ENCODE peak calls at places on chromosome 17, in four cellular contexts. One of them, this sample, is unnamed.
A peak's percentile ranks its signal among the peaks of the same experiment; 100 is the strongest.

GRCh38 chr17:32350662-32351418 is 883 bp downstream of the ZNF207 start:
- DNase-seq in H9: no peak
- DNase-seq in H1: no peak
- DNase-seq in mesendoderm: peak; percentile 75
- DNase-seq in this sample: peak; percentile 85

GRCh38 chr17:223723-224471 is 42.4 kb upstream of the DOC2B start:
- DNase-seq in H9: no peak
- DNase-seq in H1: no peak
- DNase-seq in mesendoderm: no peak
- DNase-seq in this sample: no peak

GRCh38 chr17:79747508-79748295 is 17.0 kb downstream of the ENPP7 start:
- DNase-seq in H9: peak; percentile 64
- DNase-seq in H1: no peak
- DNase-seq in mesendoderm: peak; percentile 20
- DNase-seq in this sample: no peak

GRCh38 chr17:1789936-1790335 is 28.1 kb downstream of the SERPINF1 start:
- DNase-seq in H9: no peak
- DNase-seq in H1: no peak
- DNase-seq in mesendoderm: no peak
- DNase-seq in this sample: no peak

GRCh38 chr17:81723651-81724209 is 11.6 kb downstream of the SLC25A10 start:
- DNase-seq in H9: no peak
- DNase-seq in H1: no peak
- DNase-seq in mesendoderm: no peak
- DNase-seq in this sample: no peak

GRCh38 chr17:48429638-48430586 is at the start of gene SKAP1:
- DNase-seq in H9: peak; percentile 71
- DNase-seq in H1: no peak
- DNase-seq in mesendoderm: peak; percentile 13
- DNase-seq in this sample: no peak

GRCh38 chr17:13311301-13311700 is 290.4 kb downstream of the HS3ST3A1 start:
- DNase-seq in H9: no peak
- DNase-seq in H1: no peak
- DNase-seq in mesendoderm: no peak
- DNase-seq in this sample: peak; percentile 50

GRCh38 chr17:45282683-45283644 is 21.1 kb upstream of the SPATA32 start:
- DNase-seq in H9: no peak
- DNase-seq in H1: no peak
- DNase-seq in mesendoderm: peak; percentile 51
- DNase-seq in this sample: peak; percentile 95

GRCh38 chr17:1462164-1463112 is 6.4 kb upstream of the CRK start:
- DNase-seq in H9: no peak
- DNase-seq in H1: no peak
- DNase-seq in mesendoderm: no peak
- DNase-seq in this sample: peak; percentile 51

GRCh38 chr17:40793800-40794199 is 6.0 kb downstream of the KRT28 start:
- DNase-seq in H9: no peak
- DNase-seq in H1: no peak
- DNase-seq in mesendoderm: no peak
- DNase-seq in this sample: no peak

GRCh38 chr17:55770220-55770870 is 19.5 kb downstream of the PCTP start:
- DNase-seq in H9: no peak
- DNase-seq in H1: no peak
- DNase-seq in mesendoderm: peak; percentile 60
- DNase-seq in this sample: peak; percentile 78

GRCh38 chr17:78753316-78754250 is 28.5 kb downstream of the CYTH1 start:
- DNase-seq in H9: no peak
- DNase-seq in H1: no peak
- DNase-seq in mesendoderm: no peak
- DNase-seq in this sample: no peak

GRCh38 chr17:27848941-27849340 is 44.2 kb downstream of the LYRM9 start:
- DNase-seq in H9: no peak
- DNase-seq in H1: no peak
- DNase-seq in mesendoderm: no peak
- DNase-seq in this sample: no peak

GRCh38 chr17:51045616-51046526 is 74.8 kb downstream of the SPAG9 start:
- DNase-seq in H9: no peak
- DNase-seq in H1: no peak
- DNase-seq in mesendoderm: peak; percentile 43
- DNase-seq in this sample: no peak

GRCh38 chr17:80517641-80518040 is 27.0 kb upstream of the RPTOR start:
- DNase-seq in H9: no peak
- DNase-seq in H1: no peak
- DNase-seq in mesendoderm: no peak
- DNase-seq in this sample: no peak

GRCh38 chr17:63519972-63520882 is 2.9 kb upstream of the KCNH6 start:
- DNase-seq in H9: no peak
- DNase-seq in H1: no peak
- DNase-seq in mesendoderm: no peak
- DNase-seq in this sample: no peak

GRCh38 chr17:48596735-48597491 is 3.3 kb upstream of the HOXB5 start:
- DNase-seq in H9: peak; percentile 75
- DNase-seq in H1: no peak
- DNase-seq in mesendoderm: no peak
- DNase-seq in this sample: peak; percentile 89

GRCh38 chr17:60525624-60526514 is at the start of gene APPBP2:
- DNase-seq in H9: peak; percentile 91
- DNase-seq in H1: peak; percentile 47
- DNase-seq in mesendoderm: peak; percentile 91
- DNase-seq in this sample: peak; percentile 93

GRCh38 chr17:18877104-18877503 is 19.2 kb downstream of the PRPSAP2 start:
- DNase-seq in H9: no peak
- DNase-seq in H1: no peak
- DNase-seq in mesendoderm: no peak
- DNase-seq in this sample: no peak

GRCh38 chr17:64491034-64491860 is 5.6 kb downstream of the POLG2 start:
- DNase-seq in H9: no peak
- DNase-seq in H1: no peak
- DNase-seq in mesendoderm: peak; percentile 42
- DNase-seq in this sample: peak; percentile 52

GRCh38 chr17:31067699-31068184 is 27.0 kb upstream of the NF1 start:
- DNase-seq in H9: no peak
- DNase-seq in H1: no peak
- DNase-seq in mesendoderm: no peak
- DNase-seq in this sample: peak; percentile 89

GRCh38 chr17:200604-200985 is 19.1 kb upstream of the DOC2B start:
- DNase-seq in H9: no peak
- DNase-seq in H1: no peak
- DNase-seq in mesendoderm: no peak
- DNase-seq in this sample: no peak

GRCh38 chr17:50904522-50905459 is 38.6 kb upstream of the TOB1 start:
- DNase-seq in H9: no peak
- DNase-seq in H1: no peak
- DNase-seq in mesendoderm: no peak
- DNase-seq in this sample: no peak

GRCh38 chr17:39903158-39903884 is 15.1 kb downstream of the GSDMB start:
- DNase-seq in H9: no peak
- DNase-seq in H1: no peak
- DNase-seq in mesendoderm: no peak
- DNase-seq in this sample: peak; percentile 36

GRCh38 chr17:5971969-5972368 is 98.2 kb upstream of the WSCD1 start:
- DNase-seq in H9: no peak
- DNase-seq in H1: no peak
- DNase-seq in mesendoderm: peak; percentile 84
- DNase-seq in this sample: no peak

GRCh38 chr17:2397247-2398171 is 3.4 kb downstream of the MNT start:
- DNase-seq in H9: peak; percentile 40
- DNase-seq in H1: no peak
- DNase-seq in mesendoderm: no peak
- DNase-seq in this sample: no peak

GRCh38 chr17:36888236-36888957 is 48.9 kb upstream of the LHX1 start:
- DNase-seq in H9: no peak
- DNase-seq in H1: no peak
- DNase-seq in mesendoderm: no peak
- DNase-seq in this sample: no peak

GRCh38 chr17:34637548-34638525 is 58.5 kb downstream of the TMEM132E start:
- DNase-seq in H9: peak; percentile 92
- DNase-seq in H1: peak; percentile 51
- DNase-seq in mesendoderm: peak; percentile 81
- DNase-seq in this sample: peak; percentile 12

GRCh38 chr17:29595107-29595942 is 2.4 kb downstream of the ANKRD13B start:
- DNase-seq in H9: no peak
- DNase-seq in H1: no peak
- DNase-seq in mesendoderm: peak; percentile 69
- DNase-seq in this sample: peak; percentile 57
- H2AK5ac ChIP-seq in H9: no peak overlapping the region
- H2AK5ac ChIP-seq in H1: no peak overlapping the region
- H2AK5ac ChIP-seq in mesendoderm: no peak overlapping the region
- H2AK5ac ChIP-seq in this sample: no peak overlapping the region

GRCh38 chr17:76152580-76152979 is 11.5 kb upstream of the FOXJ1 start:
- DNase-seq in H9: peak; percentile 70
- DNase-seq in H1: no peak
- DNase-seq in mesendoderm: peak; percentile 40
- DNase-seq in this sample: no peak
- H2BK15ac ChIP-seq in H9: no peak overlapping the region
- H2BK15ac ChIP-seq in H1: no peak overlapping the region
- H2BK15ac ChIP-seq in mesendoderm: no peak overlapping the region
- H2BK15ac ChIP-seq in this sample: no peak overlapping the region

DNA sequence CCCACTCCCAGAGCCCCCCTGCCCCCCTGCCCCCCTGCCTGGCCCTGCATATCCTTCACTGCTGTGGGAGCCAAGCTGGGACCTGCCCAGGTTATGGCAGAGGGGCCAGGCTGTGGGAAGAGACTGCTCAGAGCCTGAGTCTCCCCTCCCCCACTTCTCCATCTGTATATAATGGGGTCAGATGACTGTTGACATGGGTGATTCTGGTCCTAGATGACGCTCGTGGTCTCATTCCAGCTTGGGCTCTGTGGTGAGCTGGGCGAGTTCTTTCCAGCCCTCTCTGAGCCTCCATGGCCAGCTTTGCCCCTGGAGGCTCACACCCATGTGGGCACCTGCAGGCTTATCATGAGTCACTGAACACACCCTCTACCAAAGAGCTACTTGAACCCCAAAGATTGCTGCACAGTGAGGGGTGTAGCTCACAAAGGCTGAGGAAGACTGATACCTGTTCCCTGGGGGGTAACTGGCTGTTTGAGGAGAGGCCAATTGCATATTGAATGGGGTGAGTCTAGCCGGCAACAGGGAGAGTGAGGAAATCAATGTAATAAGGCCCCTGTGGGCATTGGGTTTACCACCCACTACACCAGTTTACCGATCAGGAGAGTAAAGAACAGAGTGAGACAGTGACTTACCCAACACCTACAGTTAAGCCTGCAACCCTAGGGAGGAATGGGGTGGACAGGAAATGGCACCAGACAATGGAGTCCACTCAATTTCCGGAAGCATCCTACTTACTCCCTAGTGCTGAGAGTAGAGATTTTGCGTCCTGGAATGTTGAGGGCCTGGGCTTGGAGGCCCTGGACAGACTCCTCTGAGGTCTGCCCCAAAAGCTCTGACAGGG is 4.2 kb upstream of the SREBF1 start:
- DNase-seq in H9: peak; percentile 39
- DNase-seq in H1: no peak
- DNase-seq in mesendoderm: peak; percentile 62
- DNase-seq in this sample: peak; percentile 80
- H2AK5ac ChIP-seq in H9: no peak overlapping the region
- H2AK5ac ChIP-seq in H1: peak overlapping the region; percentile 89
- H2AK5ac ChIP-seq in mesendoderm: peak overlapping the region; percentile 19
- H2AK5ac ChIP-seq in this sample: peak overlapping the region; percentile 69

DNA sequence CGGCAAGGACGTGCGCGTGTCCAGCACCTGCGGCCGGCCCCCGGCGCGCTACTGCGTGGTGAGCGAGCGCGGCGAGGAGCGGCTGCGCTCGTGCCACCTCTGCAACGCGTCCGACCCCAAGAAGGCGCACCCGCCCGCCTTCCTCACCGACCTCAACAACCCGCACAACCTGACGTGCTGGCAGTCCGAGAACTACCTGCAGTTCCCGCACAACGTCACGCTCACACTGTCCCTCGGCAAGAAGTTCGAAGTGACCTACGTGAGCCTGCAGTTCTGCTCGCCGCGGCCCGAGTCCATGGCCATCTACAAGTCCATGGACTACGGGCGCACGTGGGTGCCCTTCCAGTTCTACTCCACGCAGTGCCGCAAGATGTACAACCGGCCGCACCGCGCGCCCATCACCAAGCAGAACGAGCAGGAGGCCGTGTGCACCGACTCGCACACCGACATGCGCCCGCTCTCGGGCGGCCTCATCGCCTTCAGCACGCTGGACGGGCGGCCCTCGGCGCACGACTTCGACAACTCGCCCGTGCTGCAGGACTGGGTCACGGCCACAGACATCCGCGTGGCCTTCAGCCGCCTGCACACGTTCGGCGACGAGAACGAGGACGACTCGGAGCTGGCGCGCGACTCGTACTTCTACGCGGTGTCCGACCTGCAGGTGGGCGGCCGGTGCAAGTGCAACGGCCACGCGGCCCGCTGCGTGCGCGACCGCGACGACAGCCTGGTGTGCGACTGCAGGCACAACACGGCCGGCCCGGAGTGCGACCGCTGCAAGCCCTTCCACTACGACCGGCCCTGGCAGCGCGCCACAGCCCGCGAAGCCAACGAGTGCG is 1.5 kb downstream of the NTN1 start:
- DNase-seq in H9: peak; percentile 69
- DNase-seq in H1: no peak
- DNase-seq in mesendoderm: peak; percentile 51
- DNase-seq in this sample: peak; percentile 9
- H2BK15ac ChIP-seq in H9: no peak overlapping the region
- H2BK15ac ChIP-seq in H1: peak overlapping the region; percentile 97
- H2BK15ac ChIP-seq in mesendoderm: no peak overlapping the region
- H2BK15ac ChIP-seq in this sample: no peak overlapping the region

GRCh38 chr17:41915020-41915419 is 3.7 kb downstream of the ACLY start:
- DNase-seq in H9: no peak
- DNase-seq in H1: no peak
- DNase-seq in mesendoderm: no peak
- DNase-seq in this sample: no peak
- H2AK5ac ChIP-seq in H9: no peak overlapping the region
- H2AK5ac ChIP-seq in H1: no peak overlapping the region
- H2AK5ac ChIP-seq in mesendoderm: peak overlapping the region; percentile 18
- H2AK5ac ChIP-seq in this sample: no peak overlapping the region

GRCh38 chr17:6997171-6997570 is 1.3 kb downstream of the ALOX12 start:
- DNase-seq in H9: no peak
- DNase-seq in H1: no peak
- DNase-seq in mesendoderm: no peak
- DNase-seq in this sample: no peak
- H2BK15ac ChIP-seq in H9: no peak overlapping the region
- H2BK15ac ChIP-seq in H1: no peak overlapping the region
- H2BK15ac ChIP-seq in mesendoderm: no peak overlapping the region
- H2BK15ac ChIP-seq in this sample: no peak overlapping the region

GRCh38 chr17:75249564-75249963 is 11.8 kb downstream of the GGA3 start:
- DNase-seq in H9: no peak
- DNase-seq in H1: no peak
- DNase-seq in mesendoderm: no peak
- DNase-seq in this sample: no peak
- H2AK5ac ChIP-seq in H9: no peak overlapping the region
- H2AK5ac ChIP-seq in H1: no peak overlapping the region
- H2AK5ac ChIP-seq in mesendoderm: no peak overlapping the region
- H2AK5ac ChIP-seq in this sample: no peak overlapping the region

GRCh38 chr17:67401106-67401505 is 24.0 kb downstream of the PITPNC1 start:
- DNase-seq in H9: no peak
- DNase-seq in H1: no peak
- DNase-seq in mesendoderm: no peak
- DNase-seq in this sample: no peak

GRCh38 chr17:67403065-67403464 is 26.0 kb downstream of the PITPNC1 start:
- DNase-seq in H9: no peak
- DNase-seq in H1: no peak
- DNase-seq in mesendoderm: no peak
- DNase-seq in this sample: no peak

GRCh38 chr17:67403483-67403882 is 26.4 kb downstream of the PITPNC1 start:
- DNase-seq in H9: no peak
- DNase-seq in H1: no peak
- DNase-seq in mesendoderm: no peak
- DNase-seq in this sample: no peak

GRCh38 chr17:67400193-67400592 is 23.1 kb downstream of the PITPNC1 start:
- DNase-seq in H9: no peak
- DNase-seq in H1: no peak
- DNase-seq in mesendoderm: no peak
- DNase-seq in this sample: peak; percentile 25

GRCh38 chr17:67401598-67402504 is 24.8 kb downstream of the PITPNC1 start:
- DNase-seq in H9: no peak
- DNase-seq in H1: no peak
- DNase-seq in mesendoderm: no peak
- DNase-seq in this sample: no peak
- H2BK15ac ChIP-seq in H9: no peak overlapping the region
- H2BK15ac ChIP-seq in H1: no peak overlapping the region
- H2BK15ac ChIP-seq in mesendoderm: no peak overlapping the region
- H2BK15ac ChIP-seq in this sample: no peak overlapping the region